ENCODE peak calls at places on chromosomes 5 and 9, in seven cellular contexts. Z is ascending aorta, J is astrocyte of the spinal cord, O is heart left ventricle, X is upper lobe of right lung, K is HFF-Myc, G is Peyer's patch. H is an unnamed sample.

GRCh38 chr5:158116965-158117364 is 258.0 kb upstream of the CLINT1 start:
- DNase-seq in Z (no peak), J (no peak), O (no peak), X (no peak), K (no peak), G (no peak), H (no peak)

GRCh38 chr5:132476853-132477729 is 13.5 kb downstream of the IRF1 start:
- DNase-seq in Z (peak; percentile 9), J (no peak), O (peak; percentile 21), X (peak; percentile 53), K (no peak), G (peak; percentile 75), H (no peak)

GRCh38 chr9:135375001-135375400 is 104.6 kb upstream of the PPP1R26 start:
- DNase-seq in Z (no peak), J (no peak), O (no peak), X (no peak), K (no peak), G (no peak), H (no peak)

GRCh38 chr9:17491780-17492179 is 87.1 kb upstream of the SH3GL2 start:
- DNase-seq in Z (no peak), J (no peak), O (no peak), X (no peak), K (no peak), G (no peak), H (no peak)

GRCh38 chr9:115137511-115137910 is 19.6 kb upstream of the TNC start:
- DNase-seq in Z (no peak), J (no peak), O (no peak), X (no peak), K (no peak), G (no peak), H (no peak)

GRCh38 chr5:19240150-19240549 is 747.9 kb downstream of the CDH18 start:
- DNase-seq in Z (no peak), J (peak; percentile 68), O (no peak), X (no peak), K (no peak), G (no peak), H (no peak)

GRCh38 chr9:69432623-69433022 is 107.6 kb downstream of the ENTREP1 start:
- DNase-seq in Z (no peak), J (no peak), O (no peak), X (peak; percentile 40), K (no peak), G (no peak), H (no peak)

GRCh38 chr9:37174247-37174646 is 53.9 kb downstream of the ZCCHC7 start:
- DNase-seq in Z (no peak), J (peak; percentile 56), O (no peak), X (no peak), K (no peak), G (no peak), H (no peak)

GRCh38 chr9:96567203-96567700 is 52.4 kb downstream of the CDC14B start:
- DNase-seq in Z (no peak), J (peak; percentile 11), O (no peak), X (no peak), K (no peak), G (no peak), H (no peak)

GRCh38 chr5:148747536-148747906 is 78.9 kb upstream of the ADRB2 start:
- DNase-seq in Z (no peak), J (no peak), O (no peak), X (no peak), K (no peak), G (no peak), H (no peak)

GRCh38 chr5:135543151-135543818 is 7.5 kb upstream of the NEUROG1 start:
- DNase-seq in Z (no peak), J (peak; percentile 4), O (no peak), X (no peak), K (no peak), G (no peak), H (no peak)

GRCh38 chr5:83011990-83012389 is 65.2 kb downstream of the TMEM167A start:
- DNase-seq in Z (no peak), J (no peak), O (no peak), X (no peak), K (no peak), G (no peak), H (no peak)

GRCh38 chr9:134344068-134344820 is 18.0 kb downstream of the RXRA start:
- DNase-seq in Z (no peak), J (peak; percentile 32), O (peak; percentile 75), X (no peak), K (no peak), G (no peak), H (no peak)

GRCh38 chr5:96721351-96721970 is 59.3 kb downstream of the CAST start:
- DNase-seq in Z (no peak), J (peak; percentile 38), O (peak; percentile 70), X (no peak), K (no peak), G (no peak), H (no peak)

GRCh38 chr9:120931278-120932085 is 4.9 kb upstream of the TRAF1 start:
- DNase-seq in Z (no peak), J (peak; percentile 74), O (peak; percentile 45), X (no peak), K (peak; percentile 50), G (no peak), H (no peak)

GRCh38 chr9:136728548-136729123 is 14.1 kb downstream of the LCN10 start:
- DNase-seq in Z (no peak), J (peak; percentile 30), O (no peak), X (no peak), K (no peak), G (no peak), H (no peak)

GRCh38 chr9:123482295-123482970 is 126.4 kb downstream of the CRB2 start:
- DNase-seq in Z (no peak), J (no peak), O (no peak), X (no peak), K (no peak), G (no peak), H (no peak)

GRCh38 chr9:36276840-36277239 is 18.6 kb upstream of the GNE start:
- DNase-seq in Z (no peak), J (peak; percentile 84), O (no peak), X (no peak), K (peak; percentile 67), G (no peak), H (no peak)

GRCh38 chr9:5043381-5043780 is 58.3 kb downstream of the JAK2 start:
- DNase-seq in Z (no peak), J (no peak), O (no peak), X (no peak), K (no peak), G (no peak), H (no peak)

GRCh38 chr5:2741946-2742345 is 9.5 kb downstream of the IRX2 start:
- DNase-seq in Z (no peak), J (no peak), O (no peak), X (no peak), K (no peak), G (no peak), H (no peak)

GRCh38 chr9:99859395-99859980 is 37.8 kb downstream of the NR4A3 start:
- DNase-seq in Z (no peak), J (no peak), O (no peak), X (no peak), K (no peak), G (no peak), H (peak; percentile 32)

GRCh38 chr9:15622596-15622995 is 69.8 kb downstream of the CCDC171 start:
- DNase-seq in Z (no peak), J (peak; percentile 55), O (no peak), X (no peak), K (no peak), G (no peak), H (no peak)

GRCh38 chr5:158908690-158909325 is 190.9 kb downstream of the EBF1 start:
- DNase-seq in Z (no peak), J (no peak), O (no peak), X (no peak), K (no peak), G (no peak), H (no peak)

GRCh38 chr5:67290620-67291019 is 94.0 kb upstream of the CD180 start:
- DNase-seq in Z (no peak), J (no peak), O (no peak), X (no peak), K (no peak), G (no peak), H (no peak)

GRCh38 chr9:127976943-127977871 is 3.6 kb downstream of the EEIG1 start:
- DNase-seq in Z (no peak), J (no peak), O (peak; percentile 20), X (no peak), K (no peak), G (peak; percentile 69), H (no peak)

GRCh38 chr9:127979333-127980055 is 1.3 kb downstream of the EEIG1 start:
- DNase-seq in Z (no peak), J (peak; percentile 36), O (peak; percentile 54), X (peak; percentile 80), K (no peak), G (peak; percentile 79), H (no peak)

GRCh38 chr9:127976498-127976897 is 4.3 kb downstream of the EEIG1 start:
- DNase-seq in Z (no peak), J (no peak), O (peak; percentile 27), X (peak; percentile 85), K (no peak), G (peak; percentile 79), H (no peak)

GRCh38 chr9:127979015-127979332 is 1.8 kb downstream of the EEIG1 start:
- DNase-seq in Z (no peak), J (no peak), O (no peak), X (no peak), K (no peak), G (no peak), H (no peak)

GRCh38 chr9:127977877-127978647 is 2.7 kb downstream of the EEIG1 start:
- DNase-seq in Z (no peak), J (peak; percentile 68), O (peak; percentile 78), X (peak; percentile 85), K (no peak), G (peak; percentile 79), H (no peak)
- TF ChIP-seq CTCF in Z (peak; percentile 7), J (no peak), O (no peak), X (peak; percentile 12), K (peak; percentile 13), G (peak; percentile 18), H (no peak)

GRCh38 chr5:103519550-103519949 is 43.0 kb downstream of the NUDT12 start:
- DNase-seq in Z (no peak), J (no peak), O (no peak), X (no peak), K (no peak), G (no peak), H (no peak)
- TF ChIP-seq CTCF in Z (no peak), J (peak; percentile 33), O (no peak), X (no peak), K (no peak), G (no peak), H (peak; percentile 34)

GRCh38 chr5:112691758-112692157 is 45.9 kb upstream of the APC start:
- DNase-seq in Z (no peak), J (no peak), O (no peak), X (no peak), K (no peak), G (no peak), H (no peak)
- TF ChIP-seq CTCF in Z (no peak), J (peak; percentile 8), O (no peak), X (peak; percentile 20), K (peak; percentile 30), G (peak; percentile 25), H (peak; percentile 32)

DNA sequence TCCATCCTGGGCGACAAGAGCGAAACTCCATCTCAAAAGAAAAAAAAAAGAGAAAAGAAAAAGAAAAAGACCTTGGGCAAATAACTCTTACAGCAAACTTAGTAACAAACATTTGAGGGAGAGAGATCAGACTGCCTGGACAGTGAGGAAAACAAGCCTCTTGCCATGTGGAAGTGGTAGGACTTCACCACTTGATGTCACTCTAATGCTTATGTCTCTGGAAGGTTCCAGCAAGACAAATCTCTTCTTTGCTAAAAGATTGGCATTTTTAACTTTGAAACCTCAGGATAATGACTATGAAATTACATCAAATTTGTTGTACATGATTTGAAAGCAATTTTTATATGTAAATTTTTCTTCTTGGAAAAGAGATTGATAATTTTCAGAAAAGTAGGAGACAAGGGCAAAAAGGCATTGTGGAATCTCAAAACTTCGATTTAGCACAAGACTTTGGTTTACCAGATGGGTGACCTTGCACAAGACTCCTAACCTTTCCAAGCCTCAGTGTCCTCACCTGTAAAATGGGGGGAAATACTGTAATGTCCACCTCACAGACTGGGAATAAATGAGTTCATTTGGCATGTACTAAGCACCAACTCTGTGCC is 5.4 kb downstream of the ACTL7B start:
- DNase-seq in Z (no peak), J (peak; percentile 24), O (no peak), X (no peak), K (no peak), G (no peak), H (no peak)
- TF ChIP-seq CTCF in Z (no peak), J (peak; percentile 44), O (no peak), X (peak; percentile 24), K (peak; percentile 29), G (peak; percentile 28), H (no peak)